ENCODE peak calls at places on chromosomes 6 and 20, in eight cellular contexts. V, H, B, X, K, W, Q and Z are unnamed samples.
A peak's percentile ranks its signal among the peaks of the same experiment; 100 is the strongest.

GRCh38 chr6:3568396-3569082 is 111.7 kb upstream of the SLC22A23 start:
- DNase-seq in B (no peak), Q (no peak), H (no peak), X (peak; percentile 28), V (no peak), W (no peak), K (peak; percentile 44), Z (no peak)

GRCh38 chr6:43202451-43202850 is 20.5 kb downstream of the CUL9 start:
- DNase-seq in Q (no peak), V (no peak), B (no peak), H (no peak), X (no peak), K (no peak), W (no peak), Z (no peak)

GRCh38 chr20:36833275-36834020 is 42.5 kb upstream of the TLDC2 start:
- DNase-seq in Q (no peak), B (no peak), K (peak; percentile 62), W (no peak), V (peak; percentile 42), X (no peak), H (peak; percentile 74), Z (peak; percentile 17)

GRCh38 chr20:58719971-58720371 is 27.4 kb downstream of the NPEPL1 start:
- DNase-seq in H (no peak), B (no peak), V (no peak), Q (no peak), K (no peak), W (no peak), X (no peak), Z (no peak)

GRCh38 chr6:150006961-150007464 is 18.3 kb downstream of the RAET1L start:
- DNase-seq in Q (peak; percentile 68), W (no peak), K (peak; percentile 42), V (no peak), X (peak; percentile 22), B (peak; percentile 63), H (peak; percentile 60), Z (peak; percentile 45)

GRCh38 chr20:32010666-32011065 is 428 bp downstream of the CCM2L start:
- DNase-seq in B (no peak), H (no peak), W (no peak), K (no peak), X (no peak), Q (no peak), V (no peak), Z (no peak)

GRCh38 chr20:46400253-46400652 is 6.2 kb downstream of the ELMO2 start:
- DNase-seq in K (peak; percentile 89), V (no peak), B (no peak), W (no peak), H (peak; percentile 85), Q (no peak), X (peak; percentile 89), Z (no peak)

GRCh38 chr6:34143884-34144580 is 1.9 kb downstream of the GRM4 start:
- DNase-seq in B (peak; percentile 67), V (no peak), H (peak; percentile 29), K (no peak), Q (peak; percentile 61), W (no peak), X (no peak), Z (peak; percentile 84)

GRCh38 chr6:124674042-124674441 is 288.2 kb upstream of the RNF217 start:
- DNase-seq in Q (no peak), B (no peak), H (no peak), W (no peak), V (no peak), K (no peak), X (no peak), Z (no peak)

GRCh38 chr6:129485746-129486145 is 224.2 kb downstream of the ARHGAP18 start:
- DNase-seq in V (no peak), K (no peak), Q (no peak), W (no peak), X (no peak), H (no peak), B (no peak), Z (no peak)

GRCh38 chr20:51195419-51195901 is 172.6 kb upstream of the KCNG1 start:
- DNase-seq in W (no peak), X (no peak), V (no peak), B (no peak), K (peak; percentile 34), H (peak; percentile 32), Q (no peak), Z (no peak)

GRCh38 chr6:88626460-88626859 is 337.0 kb downstream of the RNGTT start:
- DNase-seq in H (no peak), Q (no peak), W (no peak), B (no peak), K (peak; percentile 24), X (no peak), V (no peak), Z (no peak)

GRCh38 chr6:88633782-88634181 is 329.6 kb downstream of the RNGTT start:
- DNase-seq in H (no peak), Q (no peak), B (no peak), W (no peak), X (no peak), V (no peak), K (no peak), Z (no peak)

GRCh38 chr6:88631830-88632229 is 331.6 kb downstream of the RNGTT start:
- DNase-seq in H (no peak), B (no peak), W (no peak), Q (no peak), K (no peak), X (no peak), V (no peak), Z (peak; percentile 6)

GRCh38 chr6:88629838-88630462 is 333.5 kb downstream of the RNGTT start:
- DNase-seq in H (no peak), Q (no peak), K (peak; percentile 74), V (no peak), B (peak; percentile 46), W (no peak), X (no peak), Z (no peak)
- TF ChIP-seq CTCF in H (no peak), Q (no peak), K (peak; percentile 26), V (no peak), B (peak; percentile 18), W (no peak), X (no peak), Z (no peak)

GRCh38 chr20:17571153-17571527 is 1.3 kb downstream of the DSTN start:
- DNase-seq in X (no peak), K (peak; percentile 40), B (peak; percentile 11), H (peak; percentile 19), Q (peak; percentile 69), W (no peak), V (no peak), Z (no peak)

GRCh38 chr20:17568972-17569471 is 853 bp upstream of the DSTN start:
- DNase-seq in Q (peak; percentile 41), V (peak; percentile 80), K (peak; percentile 89), H (peak; percentile 99), B (peak; percentile 32), W (peak; percentile 87), X (peak; percentile 94), Z (peak; percentile 71)

GRCh38 chr20:17569616-17570346 is at the start of gene DSTN:
- DNase-seq in W (peak; percentile 94), Q (peak; percentile 97), X (peak; percentile 96), H (peak; percentile 98), B (peak; percentile 94), V (peak; percentile 94), K (peak; percentile 95), Z (peak; percentile 95)

GRCh38 chr20:17571967-17572638 is 2.2 kb downstream of the DSTN start:
- DNase-seq in B (no peak), H (no peak), Q (no peak), X (no peak), W (no peak), K (no peak), V (no peak), Z (no peak)

GRCh38 chr20:17570347-17571152 is 675 bp downstream of the DSTN start:
- DNase-seq in K (peak; percentile 52), X (peak; percentile 53), W (peak; percentile 37), H (peak; percentile 62), V (peak; percentile 53), B (no peak), Q (no peak), Z (peak; percentile 73)
- TF ChIP-seq CTCF in K (no peak), X (no peak), W (no peak), H (no peak), V (no peak), B (no peak), Q (peak; percentile 6), Z (no peak)

DNA sequence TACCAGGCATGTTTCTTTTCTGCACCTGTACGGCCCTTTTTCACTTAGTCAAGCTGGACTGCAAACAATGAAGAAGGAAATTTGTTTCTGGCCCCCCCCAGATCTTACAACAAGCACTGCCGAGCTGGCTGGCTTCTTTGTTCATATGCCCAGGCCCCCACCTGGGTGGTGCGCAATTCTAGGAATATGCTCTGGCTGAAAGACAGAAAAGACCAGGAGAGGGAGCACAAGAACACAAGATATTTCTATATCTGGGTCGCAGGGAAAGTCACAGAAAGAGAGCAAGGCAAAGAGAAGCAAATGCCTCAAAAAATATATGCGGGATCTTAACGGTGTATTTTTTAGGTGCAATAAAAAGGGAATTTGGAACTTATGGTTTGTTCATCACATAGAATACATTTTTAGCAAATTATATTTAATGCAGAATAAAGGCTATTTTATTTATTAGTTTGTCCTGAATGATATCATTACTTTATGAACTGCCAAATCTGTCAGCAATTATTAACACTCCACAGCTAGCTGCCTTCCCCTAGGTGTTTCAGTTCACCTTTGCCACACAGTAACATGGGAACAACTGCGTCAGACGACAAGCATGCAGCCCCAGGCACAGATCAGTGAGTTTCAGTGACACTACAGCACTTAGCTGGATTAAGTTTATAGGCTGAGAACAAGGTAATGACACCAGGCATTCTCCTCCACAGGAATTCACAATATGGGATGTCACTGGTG is 76.5 kb downstream of the GJA10 start:
- DNase-seq in Q (peak; percentile 19), K (peak; percentile 80), W (no peak), H (peak; percentile 80), B (peak; percentile 27), X (peak; percentile 65), V (peak; percentile 18), Z (peak; percentile 36)
- TF ChIP-seq CTCF in Q (peak; percentile 18), K (peak; percentile 76), W (peak; percentile 72), H (peak; percentile 58), B (no peak), X (peak; percentile 41), V (peak; percentile 70), Z (peak; percentile 42)

GRCh38 chr6:147400968-147401367 is 107.5 kb upstream of the SAMD5 start:
- DNase-seq in H (peak; percentile 8), W (no peak), B (no peak), V (no peak), Q (no peak), X (no peak), K (no peak), Z (no peak)

GRCh38 chr6:147392917-147393625 is 115.4 kb upstream of the SAMD5 start:
- DNase-seq in H (no peak), W (no peak), K (no peak), B (no peak), Q (no peak), X (no peak), V (no peak), Z (no peak)

GRCh38 chr6:147395158-147395557 is 113.3 kb upstream of the SAMD5 start:
- DNase-seq in K (peak; percentile 57), H (peak; percentile 46), V (no peak), W (no peak), B (no peak), X (peak; percentile 39), Q (no peak), Z (no peak)

GRCh38 chr6:147401779-147402178 is 106.7 kb upstream of the SAMD5 start:
- DNase-seq in V (no peak), X (no peak), B (no peak), W (no peak), H (no peak), K (no peak), Q (no peak), Z (no peak)

DNA sequence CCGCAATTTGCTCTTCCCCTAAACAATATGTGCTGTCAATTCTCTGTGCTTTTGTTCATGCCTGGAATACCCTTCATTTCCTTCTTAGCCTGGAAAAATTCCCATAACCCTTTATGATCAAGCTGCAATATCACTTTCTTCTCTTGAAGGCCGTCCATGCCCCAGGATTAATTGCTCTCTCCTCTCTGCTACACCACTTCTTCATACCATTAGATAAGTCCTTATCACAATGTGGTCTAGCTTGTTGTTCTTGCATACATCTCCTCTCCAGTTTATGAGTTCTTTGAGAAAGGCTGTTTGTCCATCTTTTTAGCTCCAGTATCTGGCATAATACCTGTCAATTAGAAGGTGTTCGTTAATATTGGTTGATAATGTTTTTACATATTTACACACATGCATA is 111.2 kb upstream of the SAMD5 start:
- DNase-seq in W (no peak), B (no peak), V (no peak), H (no peak), X (no peak), Q (no peak), K (no peak), Z (no peak)
- TF ChIP-seq CTCF in W (no peak), B (no peak), V (no peak), H (no peak), X (no peak), Q (no peak), K (no peak), Z (no peak)